ENCODE peak calls at places on chromosomes 7 and 10, in six cellular contexts. S is Panc1, N is spleen, E is SK-N-SH, C is GM12891, Y is transverse colon. I is an unnamed sample.

GRCh38 chr7:159036916-159037605 is 107.6 kb downstream of the VIPR2 start:
- DNase-seq in S (no peak), C (no peak), N (no peak), E (no peak), Y (no peak), I (no peak)

GRCh38 chr7:151679073-151679708 is 159.5 kb upstream of the RHEB start:
- DNase-seq in S (no peak), C (no peak), N (no peak), E (no peak), Y (no peak), I (no peak)

GRCh38 chr7:77327067-77327931 is 88.8 kb downstream of the GSAP start:
- DNase-seq in E (peak; percentile 70), S (no peak), Y (peak; percentile 23), C (no peak), N (no peak), I (peak; percentile 98)

GRCh38 chr7:138257459-138258193 is 181.4 kb downstream of the AKR1D1 start:
- DNase-seq in C (no peak), E (no peak), S (no peak), Y (no peak), N (no peak), I (peak; percentile 99)

GRCh38 chr10:102764340-102765257 is 20.9 kb downstream of the WBP1L start:
- DNase-seq in N (no peak), E (no peak), C (no peak), S (no peak), Y (no peak), I (no peak)

GRCh38 chr7:44727346-44728262 is 21.0 kb upstream of the ZMIZ2 start:
- DNase-seq in E (no peak), S (no peak), C (no peak), N (peak; percentile 36), Y (no peak), I (no peak)

GRCh38 chr7:123622660-123623386 is 21.2 kb downstream of the ASB15 start:
- DNase-seq in C (no peak), Y (peak; percentile 8), E (no peak), S (no peak), N (no peak), I (no peak)

GRCh38 chr7:139687980-139688632 is 89.7 kb downstream of the HIPK2 start:
- DNase-seq in Y (no peak), E (no peak), S (no peak), C (no peak), N (no peak), I (no peak)

GRCh38 chr7:75695036-75695435 is 43.7 kb downstream of the HIP1 start:
- DNase-seq in Y (no peak), C (no peak), E (no peak), S (no peak), N (no peak), I (no peak)

GRCh38 chr7:100356416-100357068 is 1.4 kb upstream of the PILRB start:
- DNase-seq in E (peak; percentile 26), C (no peak), S (no peak), N (peak; percentile 74), Y (no peak), I (no peak)

GRCh38 chr7:113367187-113367586 is 248.8 kb upstream of the SMIM30 start:
- DNase-seq in E (no peak), Y (no peak), S (no peak), C (no peak), N (no peak), I (no peak)

GRCh38 chr10:33547976-33548375 is 213.5 kb upstream of the NRP1 start:
- DNase-seq in Y (no peak), E (no peak), C (no peak), S (no peak), N (no peak), I (no peak)

GRCh38 chr10:3907514-3907913 is 122.5 kb upstream of the KLF6 start:
- DNase-seq in C (no peak), S (no peak), E (no peak), N (no peak), Y (no peak), I (no peak)

GRCh38 chr7:92584953-92585352 is 5.2 kb downstream of the FAM133B start:
- DNase-seq in S (no peak), C (no peak), Y (no peak), N (no peak), E (peak; percentile 33), I (no peak)

GRCh38 chr7:109136893-109137292 is 567.2 kb downstream of the DNAJB9 start:
- DNase-seq in C (no peak), S (no peak), N (no peak), E (no peak), Y (no peak), I (no peak)

GRCh38 chr7:76108540-76109233 is 60.8 kb downstream of the MDH2 start:
- DNase-seq in C (no peak), S (peak; percentile 85), N (no peak), Y (peak; percentile 87), E (no peak), I (no peak)

GRCh38 chr10:44853148-44853734 is 57.9 kb upstream of the TMEM72 start:
- DNase-seq in S (no peak), C (no peak), Y (no peak), E (no peak), N (no peak), I (no peak)

GRCh38 chr7:52639981-52640380 is 395.5 kb upstream of the POM121L12 start:
- DNase-seq in C (no peak), S (no peak), E (no peak), N (no peak), Y (no peak), I (no peak)

GRCh38 chr10:116274141-116274861 is 1.3 kb upstream of the GFRA1 start:
- DNase-seq in E (peak; percentile 74), S (no peak), C (no peak), Y (no peak), N (no peak), I (no peak)

GRCh38 chr7:24255139-24255538 is 28.9 kb upstream of the NPY start:
- DNase-seq in S (no peak), N (no peak), C (no peak), Y (no peak), E (no peak), I (peak; percentile 23)

GRCh38 chr10:124020871-124021823 is 72.3 kb downstream of the CHST15 start:
- DNase-seq in S (no peak), E (no peak), C (no peak), N (peak; percentile 28), Y (no peak), I (no peak)
- TF ChIP-seq POLR2AphosphoS5 in S (no peak), E (no peak), C (no peak), N (no peak), Y (no peak), I (no peak)

GRCh38 chr7:98038731-98039130 is 48.7 kb upstream of the OCM2 start:
- DNase-seq in C (no peak), N (no peak), E (no peak), S (no peak), Y (no peak), I (no peak)

GRCh38 chr7:98034044-98035035 is 44.3 kb upstream of the OCM2 start:
- DNase-seq in C (no peak), Y (no peak), E (peak; percentile 62), S (no peak), N (no peak), I (no peak)
- TF ChIP-seq POLR2AphosphoS5 in C (no peak), Y (no peak), E (no peak), S (no peak), N (no peak), I (no peak)

DNA sequence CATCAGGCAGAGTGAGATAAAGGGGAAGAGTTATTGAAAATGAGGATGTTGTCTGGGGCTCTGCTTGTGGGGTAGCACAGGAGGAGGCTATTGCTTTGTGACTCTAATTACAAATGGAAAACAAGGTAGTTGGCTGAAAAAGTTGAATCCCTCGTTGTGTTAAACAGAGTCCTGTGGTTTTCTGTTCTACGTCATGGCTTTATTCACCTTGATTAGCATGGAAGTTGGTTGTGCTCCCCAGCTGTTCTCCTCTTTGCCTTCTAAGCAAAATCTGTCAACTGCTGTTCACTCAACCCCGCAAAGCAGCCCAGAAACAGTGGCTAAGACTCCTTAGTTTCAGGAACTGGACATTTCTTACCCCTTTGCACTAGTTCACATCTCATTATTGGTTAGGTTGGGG is 128.9 kb downstream of the SNX10 start:
- DNase-seq in C (no peak), S (no peak), E (no peak), N (no peak), Y (no peak), I (no peak)
- TF ChIP-seq POLR2AphosphoS5 in C (no peak), S (no peak), E (no peak), N (no peak), Y (no peak), I (no peak)

GRCh38 chr10:98316661-98317060 is 48.7 kb upstream of the LOXL4 start:
- DNase-seq in Y (no peak), E (no peak), N (no peak), S (peak; percentile 35), C (no peak), I (no peak)

GRCh38 chr10:98313598-98313997 is 45.6 kb upstream of the LOXL4 start:
- DNase-seq in S (no peak), N (no peak), E (no peak), C (no peak), Y (no peak), I (no peak)

GRCh38 chr10:98316156-98316555 is 48.2 kb upstream of the LOXL4 start:
- DNase-seq in E (no peak), N (no peak), Y (no peak), C (no peak), S (no peak), I (no peak)

GRCh38 chr10:98312816-98313215 is 44.8 kb upstream of the LOXL4 start:
- DNase-seq in E (no peak), S (no peak), Y (no peak), C (no peak), N (no peak), I (no peak)

GRCh38 chr10:98314577-98315284 is 46.7 kb upstream of the LOXL4 start:
- DNase-seq in Y (no peak), N (no peak), S (no peak), C (no peak), E (no peak), I (peak; percentile 25)
- TF ChIP-seq POLR2AphosphoS5 in Y (no peak), N (no peak), S (no peak), C (no peak), E (no peak), I (no peak)

I was measured in HL-60.